ENCODE peak calls at places on chromosomes 6 and 20, in eight cellular contexts. G, F, A, H, R, S, I and O are unnamed samples.

GRCh38 chr6:20655317-20655716 is 121.1 kb downstream of the CDKAL1 start:
- DNase-seq in S (no peak), I (no peak), H (peak; percentile 40), G (no peak), A (no peak), F (peak; percentile 35), R (peak; percentile 25), O (no peak)

GRCh38 chr6:119466226-119466625 is 116.7 kb upstream of the MAN1A1 start:
- DNase-seq in I (no peak), F (no peak), R (no peak), S (no peak), A (no peak), G (no peak), H (no peak), O (no peak)

GRCh38 chr20:44532248-44532980 is 10.5 kb upstream of the SERINC3 start:
- DNase-seq in I (no peak), H (no peak), A (no peak), R (peak; percentile 32), F (peak; percentile 52), S (no peak), G (peak; percentile 21), O (no peak)

GRCh38 chr6:137665342-137665741 is 171.1 kb upstream of the OLIG3 start:
- DNase-seq in H (no peak), I (no peak), G (peak; percentile 66), F (no peak), A (no peak), R (peak; percentile 29), S (no peak), O (no peak)

GRCh38 chr20:36408219-36408618 is 102.1 kb downstream of the DLGAP4 start:
- DNase-seq in A (peak; percentile 9), H (peak; percentile 57), R (peak; percentile 30), S (no peak), I (peak; percentile 48), F (peak; percentile 63), G (no peak), O (no peak)

GRCh38 chr6:84667252-84668213 is 96.9 kb downstream of the TBX18 start:
- DNase-seq in R (peak; percentile 36), I (no peak), F (peak; percentile 88), A (no peak), S (no peak), H (no peak), G (no peak), O (no peak)

GRCh38 chr20:22335210-22335609 is 249.2 kb downstream of the FOXA2 start:
- DNase-seq in A (no peak), I (no peak), G (no peak), F (no peak), S (no peak), R (no peak), H (no peak), O (no peak)

GRCh38 chr20:11218035-11218680 is 544.4 kb upstream of the JAG1 start:
- DNase-seq in F (no peak), S (no peak), R (no peak), H (no peak), I (no peak), G (no peak), A (no peak), O (no peak)

GRCh38 chr6:123965894-123966293 is 162.2 kb downstream of the NKAIN2 start:
- DNase-seq in H (peak; percentile 47), S (no peak), G (peak; percentile 9), R (peak; percentile 0), I (peak; percentile 35), A (no peak), F (peak; percentile 61), O (no peak)

GRCh38 chr6:431986-432385 is 40.4 kb downstream of the IRF4 start:
- DNase-seq in A (no peak), I (peak; percentile 31), G (peak; percentile 5), S (no peak), F (no peak), R (no peak), H (peak; percentile 13), O (no peak)

GRCh38 chr20:36645998-36646397 is at the start of gene SLA2:
- DNase-seq in F (no peak), S (no peak), I (no peak), A (no peak), H (no peak), R (no peak), G (no peak), O (peak; percentile 54)

GRCh38 chr6:133740784-133741183 is 148.1 kb upstream of the TCF21 start:
- DNase-seq in A (no peak), R (no peak), I (no peak), H (no peak), F (no peak), G (no peak), S (no peak), O (no peak)

GRCh38 chr20:10306440-10307358 is 88.1 kb downstream of the SNAP25 start:
- DNase-seq in H (peak; percentile 89), A (peak; percentile 73), R (peak; percentile 86), S (no peak), F (peak; percentile 68), G (peak; percentile 62), I (peak; percentile 75), O (no peak)

GRCh38 chr6:112027942-112028674 is 25.8 kb upstream of the CCN6 start:
- DNase-seq in R (peak; percentile 77), H (no peak), S (no peak), F (no peak), G (no peak), I (no peak), A (peak; percentile 76), O (peak; percentile 43)

GRCh38 chr20:34472246-34472925 is 43.8 kb upstream of the DYNLRB1 start:
- DNase-seq in S (no peak), F (peak; percentile 77), A (peak; percentile 67), R (peak; percentile 82), I (peak; percentile 21), G (no peak), H (peak; percentile 58), O (no peak)

GRCh38 chr6:115819506-115819905 is 241.2 kb downstream of the FRK start:
- DNase-seq in I (no peak), H (peak; percentile 80), S (no peak), R (no peak), F (no peak), G (no peak), A (no peak), O (no peak)

GRCh38 chr20:59736366-59736765 is 132.0 kb downstream of the PHACTR3 start:
- DNase-seq in H (no peak), R (no peak), S (no peak), G (no peak), F (no peak), I (no peak), A (no peak), O (no peak)

GRCh38 chr6:39063520-39063919 is 14.9 kb downstream of the GLP1R start:
- DNase-seq in R (no peak), H (no peak), G (no peak), I (no peak), A (no peak), S (no peak), F (no peak), O (no peak)

GRCh38 chr6:54992789-54993188 is 146.2 kb downstream of the FAM83B start:
- DNase-seq in S (no peak), A (no peak), R (peak; percentile 22), H (peak; percentile 30), I (peak; percentile 54), F (no peak), G (no peak), O (no peak)

GRCh38 chr20:57964011-57964862 is 254.4 kb upstream of the PMEPA1 start:
- DNase-seq in H (peak; percentile 17), A (peak; percentile 34), S (no peak), G (no peak), R (peak; percentile 11), I (no peak), F (no peak), O (no peak)

GRCh38 chr6:54846857-54847721 is 518 bp downstream of the FAM83B start:
- DNase-seq in R (no peak), H (no peak), F (no peak), G (peak; percentile 39), I (no peak), A (no peak), S (no peak), O (no peak)

GRCh38 chr20:62060631-62061541 is 4.8 kb downstream of the TAF4 start:
- DNase-seq in H (no peak), S (no peak), R (no peak), A (no peak), I (no peak), G (no peak), F (no peak), O (no peak)

GRCh38 chr6:143164565-143165105 is 103.9 kb downstream of the AIG1 start:
- DNase-seq in R (no peak), H (no peak), I (peak; percentile 46), A (no peak), F (peak; percentile 19), G (no peak), S (no peak), O (no peak)

GRCh38 chr20:57838670-57839142 is 128.9 kb upstream of the PMEPA1 start:
- DNase-seq in G (no peak), R (no peak), A (peak; percentile 87), S (no peak), H (no peak), I (no peak), F (no peak), O (no peak)

GRCh38 chr20:3470627-3471396 is at the start of gene ATRN:
- DNase-seq in H (peak; percentile 81), R (peak; percentile 90), S (no peak), A (peak; percentile 91), G (peak; percentile 74), I (peak; percentile 74), F (peak; percentile 93), O (peak; percentile 69)

GRCh38 chr20:44324343-44324742 is 12.5 kb upstream of the R3HDML start:
- DNase-seq in G (no peak), H (no peak), A (no peak), F (no peak), I (peak; percentile 15), S (no peak), R (no peak), O (no peak)

GRCh38 chr6:169293196-169293595 is 39.5 kb upstream of the THBS2 start:
- DNase-seq in G (no peak), A (peak; percentile 45), R (no peak), I (no peak), S (no peak), F (no peak), H (no peak), O (no peak)

GRCh38 chr6:138242987-138243592 is 24.8 kb upstream of the PBOV1 start:
- DNase-seq in H (no peak), R (no peak), F (no peak), G (no peak), I (no peak), A (no peak), S (no peak), O (no peak)

GRCh38 chr6:5125152-5126006 is 40.2 kb downstream of the PPP1R3G start:
- DNase-seq in G (peak; percentile 56), H (peak; percentile 75), S (no peak), F (no peak), A (peak; percentile 43), R (peak; percentile 71), I (no peak), O (no peak)